ENCODE peak calls at places on chromosomes 1 and 21, in six cellular contexts. P is body of pancreas, Y is lower leg skin, N is heart left ventricle, T is adrenal gland, X is HCT116. J is an unnamed sample.

GRCh38 chr1:101280942-101281654 is 44.3 kb downstream of the S1PR1 start:
- DNase-seq in P (no peak), Y (no peak), N (no peak), T (no peak), X (no peak), J (no peak)

GRCh38 chr1:227666286-227666685 is 68.8 kb downstream of the JMJD4 start:
- DNase-seq in P (no peak), Y (no peak), N (no peak), T (no peak), X (no peak), J (no peak)

GRCh38 chr1:222928212-222928611 is 113.4 kb downstream of the DISP1 start:
- DNase-seq in P (peak), Y (peak), N (peak), T (peak), X (no peak), J (no peak)

GRCh38 chr1:205191127-205191577 is 20.4 kb downstream of the DSTYK start:
- DNase-seq in P (peak), Y (no peak), N (no peak), T (peak), X (no peak), J (no peak)

GRCh38 chr1:14599173-14599754 is 779 bp downstream of the KAZN start:
- DNase-seq in P (no peak), Y (no peak), N (peak), T (no peak), X (no peak), J (peak)

GRCh38 chr1:233359431-233359830 is 31.9 kb downstream of the MAP3K21 start:
- DNase-seq in P (peak), Y (no peak), N (no peak), T (no peak), X (no peak), J (no peak)

GRCh38 chr1:206723500-206724472 is 39.1 kb downstream of the MAPKAPK2 start:
- DNase-seq in P (peak), Y (no peak), N (peak), T (peak), X (no peak), J (peak)

GRCh38 chr21:27034796-27035195 is 67.9 kb upstream of the ADAMTS5 start:
- DNase-seq in P (no peak), Y (no peak), N (no peak), T (no peak), X (no peak), J (no peak)

GRCh38 chr1:175129644-175129996 is 62.0 kb downstream of the TNN start:
- DNase-seq in P (no peak), Y (no peak), N (no peak), T (no peak), X (no peak), J (no peak)

GRCh38 chr1:84078108-84078823 is 65.8 kb upstream of the PRKACB start:
- DNase-seq in P (no peak), Y (no peak), N (peak), T (peak), X (no peak), J (peak)
- TF ChIP-seq POLR2A in P (no peak), Y (no peak), N (no peak), T (no peak), X (no peak), J (no peak)

GRCh38 chr1:12125422-12126355 is 41.1 kb upstream of the TNFRSF1B start:
- DNase-seq in P (no peak), Y (no peak), N (peak), T (peak), X (no peak), J (no peak)

GRCh38 chr1:12123172-12123571 is 43.6 kb upstream of the TNFRSF1B start:
- DNase-seq in P (no peak), Y (no peak), N (no peak), T (no peak), X (no peak), J (no peak)

GRCh38 chr1:12124693-12125421 is 41.9 kb upstream of the TNFRSF1B start:
- DNase-seq in P (peak), Y (peak), N (peak), T (peak), X (peak), J (no peak)

GRCh38 chr1:12126781-12127180 is 40.0 kb upstream of the TNFRSF1B start:
- DNase-seq in P (no peak), Y (no peak), N (no peak), T (no peak), X (no peak), J (no peak)

GRCh38 chr1:12121212-12122000 is 45.4 kb upstream of the TNFRSF1B start:
- DNase-seq in P (no peak), Y (no peak), N (no peak), T (no peak), X (no peak), J (no peak)
- TF ChIP-seq POLR2A in P (no peak), Y (no peak), N (no peak), T (no peak), X (no peak), J (no peak)

DNA sequence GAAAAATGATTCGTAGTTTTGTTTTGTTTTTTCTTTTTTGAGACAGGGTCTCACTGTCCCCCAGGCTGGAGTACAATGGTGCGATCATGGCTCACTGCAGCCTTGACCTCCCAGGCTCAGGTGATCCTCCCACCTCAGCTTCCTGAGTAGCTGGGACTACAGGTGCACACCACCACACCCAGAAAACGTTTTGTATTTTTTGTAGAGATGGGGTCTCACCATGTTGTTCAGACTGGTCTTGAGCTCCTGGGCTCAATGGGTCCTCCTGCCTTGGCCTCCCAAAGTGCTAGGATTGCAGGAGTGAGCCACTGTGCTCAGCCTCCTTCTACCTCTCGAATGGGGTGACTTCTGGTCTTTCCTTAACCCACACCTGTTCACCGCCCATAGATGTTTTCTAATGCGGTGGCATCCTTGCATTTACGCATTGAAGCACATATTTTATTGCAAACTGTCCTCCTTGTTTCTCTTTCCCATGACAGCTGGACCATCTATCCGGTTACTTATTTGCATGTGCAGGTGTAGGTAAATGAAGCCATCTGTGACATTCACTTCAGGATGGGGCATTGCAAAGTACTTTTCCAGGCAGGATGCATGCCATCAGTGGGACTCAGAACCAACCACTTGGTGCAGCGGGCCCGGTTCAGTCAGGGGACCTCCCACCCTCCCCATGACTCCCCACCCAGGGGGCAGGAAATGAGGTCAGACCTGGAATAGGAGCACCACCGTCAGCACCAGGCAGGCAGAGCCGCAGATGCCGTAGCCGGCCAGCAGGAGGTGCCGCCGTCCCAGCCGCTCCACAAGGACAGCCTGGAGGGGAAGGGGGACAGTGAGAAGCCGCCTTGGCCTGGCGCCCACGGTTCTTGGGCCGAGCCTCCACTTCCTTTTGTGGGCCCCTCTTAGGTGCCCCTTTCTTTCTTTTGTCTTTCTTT is 16.5 kb downstream of the SLC2A7 start:
- DNase-seq in P (no peak), Y (no peak), N (peak), T (no peak), X (no peak), J (peak)
- TF ChIP-seq POLR2A in P (no peak), Y (no peak), N (no peak), T (no peak), X (peak), J (no peak)

DNA sequence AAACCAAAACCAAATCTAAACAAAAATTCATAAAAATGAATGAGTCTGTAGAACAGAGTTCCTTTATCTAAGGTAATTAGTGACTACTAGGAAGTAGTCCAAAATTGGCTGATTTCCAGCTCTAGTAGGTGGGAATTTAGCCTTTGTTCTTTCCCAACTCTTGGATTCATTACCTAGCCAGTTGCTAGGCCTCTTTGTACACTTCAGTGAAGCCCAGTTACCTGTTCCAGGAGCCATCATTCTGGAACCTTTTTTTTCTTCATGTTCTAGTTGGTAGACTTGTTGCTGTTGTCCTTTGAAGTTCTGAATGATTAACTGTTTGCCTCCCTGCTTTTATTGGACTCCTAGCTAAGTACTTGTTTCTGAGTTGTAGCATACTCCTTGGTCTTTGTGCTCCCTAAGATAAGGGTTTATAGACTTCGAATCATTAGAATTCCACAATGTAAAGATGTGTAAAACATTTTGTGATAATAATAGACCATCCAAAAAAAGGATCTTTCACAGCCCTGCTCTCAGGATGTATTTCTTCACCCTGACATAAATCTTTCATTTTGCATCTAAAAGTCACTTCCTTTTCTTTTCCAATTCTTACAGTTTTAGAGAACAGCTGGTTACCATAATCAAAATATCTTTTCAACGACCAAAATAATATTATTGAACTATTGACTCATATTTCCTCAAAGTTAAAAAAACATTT is 9.8 kb downstream of the PLA2G4A start:
- DNase-seq in P (no peak), Y (no peak), N (no peak), T (no peak), X (peak), J (no peak)
- TF ChIP-seq POLR2A in P (no peak), Y (no peak), N (no peak), T (no peak), X (no peak), J (no peak)